ENCODE peak calls at places on chromosomes 13 and 19, in four cellular contexts. One of them, this sample, is unnamed.

GRCh38 chr19:3852614-3853254 is 16.1 kb downstream of the ZFR2 start:
- DNase-seq in Peyer's patch: peak; percentile 76
- DNase-seq in breast epithelium: no peak
- DNase-seq in body of pancreas: no peak
- DNase-seq in this sample: no peak

GRCh38 chr19:5542665-5543064 is 25.1 kb downstream of the TINCR start:
- DNase-seq in breast epithelium: no peak
- DNase-seq in Peyer's patch: no peak
- DNase-seq in body of pancreas: no peak
- DNase-seq in this sample: no peak

GRCh38 chr19:16372065-16372915 is 47.7 kb downstream of the KLF2 start:
- DNase-seq in body of pancreas: no peak
- DNase-seq in Peyer's patch: no peak
- DNase-seq in breast epithelium: no peak
- DNase-seq in this sample: peak; percentile 50

GRCh38 chr13:89627991-89628390 is 1719.5 kb upstream of the MIR17HG start:
- DNase-seq in body of pancreas: no peak
- DNase-seq in breast epithelium: no peak
- DNase-seq in Peyer's patch: no peak
- DNase-seq in this sample: no peak

GRCh38 chr19:621819-622218 is 11.5 kb downstream of the POLRMT start:
- DNase-seq in breast epithelium: no peak
- DNase-seq in Peyer's patch: no peak
- DNase-seq in body of pancreas: no peak
- DNase-seq in this sample: no peak

GRCh38 chr19:17402982-17403855 is 2.2 kb downstream of the BST2 start:
- DNase-seq in body of pancreas: no peak
- DNase-seq in breast epithelium: no peak
- DNase-seq in Peyer's patch: no peak
- DNase-seq in this sample: peak; percentile 59

GRCh38 chr13:27104606-27105005 is 67.0 kb downstream of the USP12 start:
- DNase-seq in Peyer's patch: no peak
- DNase-seq in body of pancreas: no peak
- DNase-seq in breast epithelium: no peak
- DNase-seq in this sample: no peak

GRCh38 chr13:86464193-86464592 is 665.0 kb upstream of the SLITRK6 start:
- DNase-seq in Peyer's patch: no peak
- DNase-seq in breast epithelium: no peak
- DNase-seq in body of pancreas: no peak
- DNase-seq in this sample: no peak

GRCh38 chr19:56103027-56103614 is 18.0 kb downstream of the ZNF787 start:
- DNase-seq in breast epithelium: no peak
- DNase-seq in Peyer's patch: no peak
- DNase-seq in body of pancreas: no peak
- DNase-seq in this sample: no peak

GRCh38 chr19:13146763-13147563 is 3.2 kb downstream of the STX10 start:
- DNase-seq in breast epithelium: no peak
- DNase-seq in body of pancreas: peak; percentile 25
- DNase-seq in Peyer's patch: no peak
- DNase-seq in this sample: peak; percentile 51

GRCh38 chr13:21330126-21330861 is 128.8 kb downstream of the ZDHHC20 start:
- DNase-seq in Peyer's patch: no peak
- DNase-seq in body of pancreas: no peak
- DNase-seq in breast epithelium: no peak
- DNase-seq in this sample: no peak

GRCh38 chr19:2711937-2712205 is 9.3 kb downstream of the DIRAS1 start:
- DNase-seq in breast epithelium: no peak
- DNase-seq in body of pancreas: no peak
- DNase-seq in Peyer's patch: no peak
- DNase-seq in this sample: no peak

GRCh38 chr13:55553736-55554135 is 1587.0 kb upstream of the PRR20A start:
- DNase-seq in breast epithelium: no peak
- DNase-seq in body of pancreas: no peak
- DNase-seq in Peyer's patch: no peak
- DNase-seq in this sample: no peak

DNA sequence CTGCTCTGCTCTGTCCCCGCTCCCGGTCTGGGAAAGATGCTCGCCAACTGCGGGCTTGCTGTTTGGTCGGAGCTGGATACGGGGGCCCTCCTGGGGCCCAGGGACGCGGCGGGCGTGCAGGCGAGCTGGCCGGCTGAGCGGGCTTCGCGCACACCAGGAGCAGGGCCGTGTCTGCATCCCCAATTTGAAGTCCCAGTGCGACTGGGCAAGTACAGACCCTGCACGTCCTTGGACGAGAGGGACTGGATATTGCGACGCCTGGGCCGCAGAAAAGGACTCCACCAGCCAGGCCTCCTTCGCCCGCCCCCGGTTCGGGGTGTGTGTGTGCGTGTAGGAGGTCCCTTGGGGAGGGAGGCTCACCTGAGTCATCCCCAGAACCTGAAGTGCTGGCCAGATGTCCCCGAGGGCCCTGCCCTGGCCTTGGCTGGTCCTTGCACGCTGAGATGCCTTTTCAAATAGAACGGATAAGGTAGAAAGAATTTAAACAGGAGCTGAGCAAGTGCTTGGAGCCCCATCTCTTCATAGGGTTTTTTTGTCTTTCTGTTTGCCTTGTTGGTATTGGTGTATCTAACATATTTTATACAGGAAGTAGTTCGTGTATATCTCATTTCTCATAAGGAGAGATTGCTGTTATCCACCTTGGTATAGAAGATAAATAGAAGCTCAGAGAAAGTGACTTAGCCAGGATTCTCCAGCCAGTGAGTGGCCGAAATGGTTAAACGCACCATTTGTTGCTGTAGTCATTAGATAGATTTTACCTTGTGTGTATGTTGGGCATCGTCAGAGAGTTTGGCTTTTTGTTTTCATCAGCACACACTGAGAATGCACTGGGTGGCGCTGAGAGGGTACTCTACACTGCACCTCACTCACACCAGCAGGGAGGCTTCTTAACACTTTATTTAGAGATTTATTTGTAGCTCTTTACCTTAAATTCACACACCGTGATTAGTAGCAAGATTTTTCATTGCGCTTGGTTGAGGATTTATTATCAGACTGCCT is 1.1 kb downstream of the NAXD start:
- DNase-seq in breast epithelium: peak; percentile 78
- DNase-seq in body of pancreas: peak; percentile 64
- DNase-seq in Peyer's patch: peak; percentile 74
- DNase-seq in this sample: peak; percentile 58
- TF ChIP-seq POLR2A in breast epithelium: no peak
- TF ChIP-seq POLR2A in body of pancreas: peak; percentile 30
- TF ChIP-seq POLR2A in Peyer's patch: peak; percentile 48
- TF ChIP-seq POLR2A in this sample: no peak

GRCh38 chr19:7397687-7398086 is 49.0 kb downstream of the ARHGEF18 start:
- DNase-seq in breast epithelium: no peak
- DNase-seq in body of pancreas: no peak
- DNase-seq in Peyer's patch: no peak
- DNase-seq in this sample: no peak

GRCh38 chr19:7395793-7396192 is 47.1 kb downstream of the ARHGEF18 start:
- DNase-seq in breast epithelium: no peak
- DNase-seq in body of pancreas: no peak
- DNase-seq in Peyer's patch: no peak
- DNase-seq in this sample: no peak

GRCh38 chr19:7400815-7401214 is 52.1 kb downstream of the ARHGEF18 start:
- DNase-seq in breast epithelium: no peak
- DNase-seq in body of pancreas: no peak
- DNase-seq in Peyer's patch: no peak
- DNase-seq in this sample: no peak

GRCh38 chr19:7401694-7402093 is 53.0 kb downstream of the ARHGEF18 start:
- DNase-seq in breast epithelium: no peak
- DNase-seq in body of pancreas: no peak
- DNase-seq in Peyer's patch: no peak
- DNase-seq in this sample: no peak
- TF ChIP-seq POLR2A in breast epithelium: no peak
- TF ChIP-seq POLR2A in body of pancreas: no peak
- TF ChIP-seq POLR2A in Peyer's patch: no peak
- TF ChIP-seq POLR2A in this sample: no peak

DNA sequence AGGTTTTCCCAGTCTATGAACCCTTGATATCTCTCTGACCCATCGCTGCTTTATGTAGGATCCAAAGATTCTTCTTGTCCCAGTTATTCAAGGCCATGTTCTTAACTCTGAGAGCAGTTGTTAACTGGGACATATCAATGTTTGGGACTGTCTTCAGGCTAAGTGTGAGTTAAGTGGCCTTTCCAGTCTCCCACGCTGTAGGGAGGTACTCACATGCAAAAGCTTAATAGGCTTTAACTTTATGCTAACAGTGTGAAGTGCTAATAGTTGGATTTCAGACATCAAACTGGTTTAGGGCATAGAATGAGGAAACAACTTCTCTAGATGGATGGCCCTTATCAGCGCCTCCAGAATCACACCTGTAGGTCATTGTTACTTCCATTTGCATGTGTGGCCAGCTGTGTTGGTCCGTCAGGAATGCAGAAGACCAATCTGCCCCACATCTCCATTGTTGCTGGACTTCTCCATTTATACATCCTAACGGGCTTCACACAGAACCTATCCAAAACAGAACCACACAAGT is 104.7 kb upstream of the MBNL2 start:
- DNase-seq in Peyer's patch: no peak
- DNase-seq in breast epithelium: no peak
- DNase-seq in body of pancreas: no peak
- DNase-seq in this sample: no peak
- TF ChIP-seq POLR2A in Peyer's patch: no peak
- TF ChIP-seq POLR2A in breast epithelium: no peak
- TF ChIP-seq POLR2A in body of pancreas: no peak
- TF ChIP-seq POLR2A in this sample: no peak

GRCh38 chr19:47486900-47487299 is 2.9 kb upstream of the KPTN start:
- DNase-seq in body of pancreas: no peak
- DNase-seq in breast epithelium: no peak
- DNase-seq in Peyer's patch: no peak
- DNase-seq in this sample: no peak
- TF ChIP-seq POLR2A in body of pancreas: no peak
- TF ChIP-seq POLR2A in breast epithelium: no peak
- TF ChIP-seq POLR2A in Peyer's patch: no peak
- TF ChIP-seq POLR2A in this sample: no peak

GRCh38 chr19:36054119-36054732 is at the start of gene THAP8:
- DNase-seq in Peyer's patch: peak; percentile 100
- DNase-seq in breast epithelium: peak; percentile 100
- DNase-seq in body of pancreas: peak; percentile 100
- DNase-seq in this sample: peak; percentile 100
- TF ChIP-seq POLR2A in Peyer's patch: peak; percentile 71
- TF ChIP-seq POLR2A in breast epithelium: no peak
- TF ChIP-seq POLR2A in body of pancreas: peak; percentile 88
- TF ChIP-seq POLR2A in this sample: peak; percentile 82

GRCh38 chr19:47230122-47230920 is 678 bp downstream of the BBC3 start:
- DNase-seq in breast epithelium: no peak
- DNase-seq in Peyer's patch: peak; percentile 89
- DNase-seq in body of pancreas: peak; percentile 77
- DNase-seq in this sample: peak; percentile 80
- TF ChIP-seq POLR2A in breast epithelium: no peak
- TF ChIP-seq POLR2A in Peyer's patch: no peak
- TF ChIP-seq POLR2A in body of pancreas: no peak
- TF ChIP-seq POLR2A in this sample: no peak

This sample was measured in right lobe of liver.